ENCODE peak calls at places on chromosomes 3 and 15, in six cellular contexts. D is IMR-90, I is adrenal gland, U is transverse colon, K is heart left ventricle, W is A549. B is an unnamed sample.

GRCh38 chr3:187807086-187807862 is 62.0 kb upstream of the BCL6 start:
- DNase-seq in K (no peak), U (no peak), W (no peak), I (no peak), D (peak; percentile 84), B (peak; percentile 49)

GRCh38 chr3:8488436-8488835 is 13.2 kb upstream of the LMCD1 start:
- DNase-seq in K (no peak), I (no peak), D (no peak), U (no peak), W (peak; percentile 35), B (no peak)

GRCh38 chr3:52126036-52126435 is 28.2 kb downstream of the POC1A start:
- DNase-seq in W (no peak), K (peak; percentile 8), D (no peak), U (no peak), I (no peak), B (no peak)

GRCh38 chr3:88824646-88825303 is 282.6 kb upstream of the EPHA3 start:
- DNase-seq in I (no peak), K (no peak), D (no peak), W (no peak), U (no peak), B (no peak)

GRCh38 chr15:55652363-55652762 is 64.2 kb upstream of the PYGO1 start:
- DNase-seq in U (no peak), K (peak; percentile 26), D (no peak), W (no peak), I (no peak), B (no peak)

GRCh38 chr3:55907616-55908015 is 420.5 kb upstream of the WNT5A start:
- DNase-seq in I (no peak), D (no peak), U (no peak), K (no peak), W (no peak), B (no peak)

GRCh38 chr3:45677045-45677436 is 12.2 kb upstream of the SACM1L start:
- DNase-seq in D (peak; percentile 66), U (peak; percentile 35), K (no peak), I (peak; percentile 52), W (peak; percentile 18), B (no peak)

GRCh38 chr3:72336821-72337479 is 511.3 kb downstream of the SHQ1 start:
- DNase-seq in K (peak; percentile 93), D (peak; percentile 46), I (peak; percentile 56), W (no peak), U (peak; percentile 91), B (no peak)

GRCh38 chr15:74978503-74978902 is 16.9 kb upstream of the SCAMP5 start:
- DNase-seq in D (peak; percentile 22), W (no peak), I (peak; percentile 79), K (no peak), U (no peak), B (no peak)

GRCh38 chr15:64232400-64232799 is 69.6 kb upstream of the PPIB start:
- DNase-seq in U (no peak), D (peak; percentile 83), I (no peak), W (peak; percentile 46), K (no peak), B (no peak)

GRCh38 chr3:50238549-50239026 is 2.6 kb downstream of the GNAI2 start:
- DNase-seq in W (no peak), D (no peak), K (peak; percentile 93), I (peak; percentile 95), U (peak; percentile 93), B (peak; percentile 63)

GRCh38 chr3:50237133-50237651 is 1.2 kb downstream of the GNAI2 start:
- DNase-seq in U (no peak), D (no peak), I (no peak), W (no peak), K (peak; percentile 63), B (no peak)

GRCh38 chr3:50236484-50237132 is 604 bp downstream of the GNAI2 start:
- DNase-seq in U (no peak), D (no peak), K (no peak), I (peak; percentile 40), W (no peak), B (no peak)

GRCh38 chr3:50239649-50240048 is 3.6 kb downstream of the GNAI2 start:
- DNase-seq in D (no peak), U (no peak), K (no peak), I (no peak), W (no peak), B (no peak)

GRCh38 chr3:50237754-50238548 is 1.9 kb downstream of the GNAI2 start:
- DNase-seq in D (peak; percentile 82), K (peak; percentile 94), I (peak; percentile 88), W (no peak), U (peak; percentile 84), B (peak; percentile 88)
- TF ChIP-seq POLR2A in D (no peak), K (no peak), I (no peak), W (no peak), U (peak; percentile 52), B (peak; percentile 61)

GRCh38 chr3:190345027-190345821 is 23.0 kb upstream of the CLDN1 start:
- DNase-seq in K (peak; percentile 27), I (peak; percentile 57), U (no peak), D (peak; percentile 97), W (no peak), B (no peak)
- TF ChIP-seq POLR2A in K (no peak), I (no peak), U (no peak), D (peak; percentile 60), W (no peak), B (no peak)

DNA sequence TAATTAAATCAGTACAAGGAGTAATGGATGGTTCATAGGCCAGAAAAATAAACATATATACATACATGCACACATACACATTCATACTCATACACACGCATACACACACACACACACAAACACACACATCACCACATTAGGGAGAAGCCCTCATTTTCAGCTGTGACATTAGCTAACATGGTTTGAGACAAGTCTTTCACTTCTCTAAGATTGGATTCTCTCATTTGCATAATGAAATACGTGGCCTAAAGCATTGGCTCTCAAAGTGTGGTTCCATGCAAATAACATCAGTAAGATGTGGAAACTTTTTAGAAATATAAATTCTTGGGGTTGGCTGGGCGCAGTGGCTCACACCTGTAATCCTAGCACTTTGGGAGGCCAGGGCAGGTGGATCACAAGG is 452.6 kb downstream of the TAFA4 start:
- DNase-seq in K (no peak), U (no peak), D (no peak), W (no peak), I (no peak), B (no peak)
- TF ChIP-seq POLR2A in K (no peak), U (no peak), D (no peak), W (no peak), I (no peak), B (no peak)

GRCh38 chr3:74693696-74694393 is 79.4 kb upstream of the CNTN3 start:
- DNase-seq in W (no peak), D (no peak), K (no peak), I (no peak), U (no peak), B (no peak)
- TF ChIP-seq POLR2A in W (no peak), D (no peak), K (no peak), I (no peak), U (no peak), B (no peak)

GRCh38 chr3:168285506-168285905 is 189.8 kb upstream of the GOLIM4 start:
- DNase-seq in K (no peak), I (no peak), U (no peak), W (no peak), D (no peak), B (no peak)

GRCh38 chr3:168289480-168289879 is 193.8 kb upstream of the GOLIM4 start:
- DNase-seq in W (no peak), D (no peak), U (no peak), K (no peak), I (no peak), B (no peak)

GRCh38 chr3:168288511-168289268 is 193.0 kb upstream of the GOLIM4 start:
- DNase-seq in I (no peak), D (no peak), W (no peak), U (no peak), K (no peak), B (no peak)

GRCh38 chr3:168284728-168285127 is 189.0 kb upstream of the GOLIM4 start:
- DNase-seq in I (no peak), K (no peak), W (no peak), D (no peak), U (no peak), B (no peak)
- TF ChIP-seq POLR2A in I (no peak), K (no peak), W (no peak), D (no peak), U (no peak), B (no peak)

GRCh38 chr3:98034036-98034435 is 1.1 kb downstream of the GABRR3 start:
- DNase-seq in K (no peak), D (no peak), U (no peak), I (no peak), W (no peak), B (no peak)

GRCh38 chr3:98038241-98038640 is 3.1 kb upstream of the GABRR3 start:
- DNase-seq in K (no peak), U (no peak), W (no peak), D (no peak), I (no peak), B (no peak)

GRCh38 chr3:98034486-98034885 is 629 bp downstream of the GABRR3 start:
- DNase-seq in D (no peak), I (no peak), W (no peak), U (no peak), K (no peak), B (no peak)

GRCh38 chr3:98032881-98033280 is 2.2 kb downstream of the GABRR3 start:
- DNase-seq in D (no peak), I (no peak), W (no peak), U (no peak), K (no peak), B (no peak)

GRCh38 chr3:98035208-98035607 is at the start of gene GABRR3:
- DNase-seq in D (no peak), W (no peak), U (no peak), K (no peak), I (no peak), B (no peak)
- TF ChIP-seq POLR2A in D (no peak), W (no peak), U (no peak), K (no peak), I (no peak), B (no peak)

GRCh38 chr3:150546226-150547044 is at the start of the genes EIF2A and SERP1:
- DNase-seq in D (peak; percentile 99), W (peak; percentile 93), K (peak; percentile 98), U (peak; percentile 99), I (peak; percentile 99), B (peak; percentile 76)
- TF ChIP-seq POLR2A in D (peak; percentile 98), W (peak; percentile 93), K (peak; percentile 48), U (peak; percentile 99), I (peak; percentile 98), B (peak; percentile 97)